ENCODE peak calls at places on chromosomes 11 and 22, in eight cellular contexts. D, K, F, Y, U, B, P and O are unnamed samples.

GRCh38 chr22:31170971-31171370 is 11.0 kb downstream of the RNF185 start:
- DNase-seq in F (no peak), P (no peak), K (no peak), D (no peak), U (no peak), Y (no peak), B (no peak), O (no peak)

GRCh38 chr11:86916330-86916729 is 38.9 kb downstream of the FZD4 start:
- DNase-seq in U (no peak), F (no peak), D (no peak), P (no peak), B (no peak), K (no peak), Y (no peak), O (no peak)

GRCh38 chr11:70400643-70401042 is 2.3 kb downstream of the CTTN start:
- DNase-seq in D (no peak), K (no peak), F (no peak), B (no peak), Y (no peak), P (no peak), U (no peak), O (no peak)

GRCh38 chr22:47372596-47373385 is 610.3 kb downstream of the TBC1D22A start:
- DNase-seq in D (peak), Y (no peak), K (peak), B (no peak), P (peak), F (no peak), U (no peak), O (peak)

GRCh38 chr11:130636672-130637463 is 188.4 kb downstream of the ADAMTS15 start:
- DNase-seq in Y (no peak), P (no peak), F (no peak), K (no peak), D (no peak), B (no peak), U (no peak), O (no peak)

GRCh38 chr11:15775051-15775541 is 581.2 kb downstream of the SOX6 start:
- DNase-seq in F (no peak), P (no peak), Y (no peak), K (no peak), B (no peak), D (no peak), U (no peak), O (no peak)

GRCh38 chr11:129013737-129014475 is 71.2 kb upstream of the TP53AIP1 start:
- DNase-seq in F (no peak), P (no peak), D (no peak), Y (no peak), B (no peak), K (no peak), U (peak), O (no peak)

GRCh38 chr11:87628161-87628560 is 547.1 kb downstream of the RAB38 start:
- DNase-seq in K (no peak), U (no peak), F (no peak), P (no peak), D (no peak), Y (no peak), B (no peak), O (no peak)

GRCh38 chr22:35317680-35318290 is 18.1 kb downstream of the TOM1 start:
- DNase-seq in P (no peak), F (no peak), Y (no peak), K (no peak), B (no peak), U (no peak), D (no peak), O (peak)

GRCh38 chr11:396948-397548 is 3.0 kb downstream of the PKP3 start:
- DNase-seq in U (peak), D (no peak), Y (no peak), B (peak), F (peak), P (no peak), K (peak), O (peak)

GRCh38 chr11:58060535-58060934 is 29.8 kb downstream of the OR6Q1 start:
- DNase-seq in P (no peak), U (no peak), K (no peak), D (no peak), F (no peak), B (no peak), Y (no peak), O (no peak)

DNA sequence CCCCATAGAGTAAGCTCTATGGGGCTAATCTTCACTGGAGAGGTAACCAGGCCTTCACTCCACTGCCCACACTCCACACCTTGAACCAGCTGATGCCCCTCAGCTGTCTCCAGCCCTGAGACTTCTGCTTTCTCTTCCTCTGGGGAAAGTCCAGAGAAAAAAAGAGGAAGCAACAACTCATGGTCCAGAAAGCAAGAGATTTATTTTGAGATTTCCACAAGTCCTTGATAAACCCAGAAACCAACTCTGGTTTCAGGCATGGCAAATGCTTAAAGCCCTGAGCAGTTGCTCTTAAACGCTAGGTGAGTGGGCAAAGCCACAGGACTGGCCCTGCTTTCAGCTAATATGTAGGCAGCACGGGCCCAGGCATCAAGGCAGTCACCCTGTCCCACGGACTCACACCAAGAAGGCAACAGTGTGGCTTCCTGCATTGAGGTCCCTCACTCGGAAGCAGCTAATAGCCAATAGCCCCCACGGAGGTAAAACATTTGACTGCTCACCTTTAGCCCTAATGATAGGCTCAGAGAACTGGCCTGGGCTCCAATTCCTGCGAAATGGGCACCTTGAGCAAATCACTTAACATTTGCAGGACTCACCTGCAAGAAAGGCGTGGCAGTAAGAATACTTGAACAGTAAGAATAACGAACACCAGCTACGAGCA is 4.3 kb downstream of the CYB561A3 start:
- DNase-seq in P (no peak), B (no peak), K (no peak), U (no peak), D (no peak), F (no peak), Y (no peak), O (peak)
- H3K27ac ChIP-seq in P (no peak), B (peak), K (peak), U (peak), D (no peak), F (no peak), Y (no peak), O (no peak)

GRCh38 chr22:36406721-36407120 is 19.0 kb upstream of the MYH9 start:
- DNase-seq in B (peak), Y (no peak), D (no peak), F (no peak), K (no peak), P (no peak), U (no peak), O (no peak)

GRCh38 chr22:36405671-36406070 is 17.9 kb upstream of the MYH9 start:
- DNase-seq in U (peak), K (peak), P (peak), F (peak), Y (no peak), D (no peak), B (peak), O (peak)

GRCh38 chr22:36406139-36406538 is 18.4 kb upstream of the MYH9 start:
- DNase-seq in U (no peak), P (no peak), K (no peak), F (no peak), B (peak), D (no peak), Y (no peak), O (no peak)

GRCh38 chr22:36405221-36405631 is 17.5 kb upstream of the MYH9 start:
- DNase-seq in U (no peak), K (no peak), D (no peak), Y (no peak), B (no peak), F (no peak), P (no peak), O (peak)

DNA sequence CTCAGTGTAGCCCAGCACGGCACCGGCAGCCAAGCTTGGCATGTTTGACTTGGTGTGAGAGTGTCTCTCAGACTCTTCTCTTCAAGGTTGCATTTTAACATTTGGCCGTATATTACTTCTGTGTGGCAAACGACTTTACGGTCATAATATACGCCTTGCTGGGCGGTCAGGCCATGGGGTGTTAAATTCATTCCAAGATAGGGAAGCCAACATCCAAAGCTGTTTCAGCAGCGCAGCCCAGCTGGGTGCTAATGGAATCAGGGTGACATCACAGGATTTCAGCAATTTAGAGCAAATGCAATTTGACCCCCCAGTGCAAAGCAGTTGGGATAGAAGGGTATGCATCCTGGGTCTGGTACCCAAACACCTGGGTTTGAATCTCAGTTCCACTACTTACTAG is 16.7 kb upstream of the MYH9 start:
- DNase-seq in B (no peak), P (no peak), U (no peak), F (no peak), Y (no peak), D (no peak), K (no peak), O (no peak)
- H3K4me3 ChIP-seq in B (no peak), P (no peak), U (no peak), F (no peak), Y (no peak), D (no peak), K (no peak), O (no peak)

DNA sequence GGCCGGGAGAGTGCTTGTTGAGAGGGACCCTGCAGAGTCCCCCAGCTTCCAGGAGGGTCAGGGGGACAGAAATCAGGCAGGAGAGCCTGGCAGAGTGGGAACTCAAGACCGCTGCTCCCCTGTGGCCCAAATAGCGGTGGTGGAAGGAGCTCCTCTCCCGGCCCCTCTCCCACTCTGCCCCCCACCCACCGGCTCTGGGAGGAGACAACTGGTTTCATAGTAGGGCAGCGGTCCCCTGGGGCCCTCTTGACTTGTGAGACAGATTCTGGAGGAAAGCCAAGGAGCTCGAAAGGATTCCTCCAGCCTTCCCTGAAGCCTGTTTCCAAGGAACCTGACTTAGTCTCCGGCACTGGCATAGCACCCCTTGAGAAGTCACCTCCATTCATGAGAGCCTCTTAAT is 10.1 kb downstream of the PKNOX2 start:
- DNase-seq in Y (no peak), B (no peak), F (no peak), P (no peak), U (no peak), D (no peak), K (no peak), O (no peak)
- H3K27ac ChIP-seq in Y (no peak), B (no peak), F (no peak), P (no peak), U (no peak), D (no peak), K (no peak), O (no peak)

DNA sequence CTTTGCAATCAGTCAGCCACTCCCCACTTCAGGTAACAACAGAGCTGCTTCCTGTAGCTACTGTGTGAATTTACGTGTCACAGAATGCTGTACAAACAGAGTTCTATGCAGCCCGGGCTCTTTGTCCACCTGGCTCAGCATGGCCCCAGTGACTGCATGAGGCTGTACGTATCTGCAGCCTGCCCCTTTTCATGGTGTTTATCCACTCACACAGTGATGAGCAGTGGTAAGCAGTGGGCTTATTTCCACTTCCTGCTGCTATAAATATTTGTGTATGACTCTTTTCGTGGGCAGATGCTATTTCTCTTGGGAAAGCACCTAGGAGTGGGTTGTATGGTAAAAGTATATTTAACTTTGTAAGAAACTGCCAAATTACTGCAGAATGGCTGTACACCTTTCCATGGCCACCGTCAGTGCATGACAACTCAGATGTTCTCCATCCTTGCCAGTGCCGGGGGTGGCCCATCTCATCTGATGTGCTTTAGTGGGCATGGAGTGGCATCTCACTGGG is 43.3 kb downstream of the MYEOV start:
- DNase-seq in Y (no peak), K (no peak), U (peak), P (peak), F (no peak), B (no peak), D (peak), O (no peak)
- H3K4me3 ChIP-seq in Y (no peak), K (no peak), U (no peak), P (no peak), F (peak), B (no peak), D (no peak), O (no peak)

GRCh38 chr11:31424652-31425051 is 55.0 kb downstream of the DNAJC24 start:
- DNase-seq in D (no peak), B (no peak), P (no peak), Y (no peak), U (no peak), F (no peak), K (no peak), O (no peak)
- H3K27ac ChIP-seq in D (no peak), B (no peak), P (no peak), Y (no peak), U (no peak), F (no peak), K (no peak), O (no peak)

GRCh38 chr11:68741536-68741935 is 9.8 kb downstream of the TESMIN start:
- DNase-seq in U (no peak), B (no peak), K (no peak), D (no peak), P (no peak), F (no peak), Y (no peak), O (no peak)
- H3K4me3 ChIP-seq in U (no peak), B (no peak), K (no peak), D (no peak), P (no peak), F (no peak), Y (no peak), O (no peak)

DNA sequence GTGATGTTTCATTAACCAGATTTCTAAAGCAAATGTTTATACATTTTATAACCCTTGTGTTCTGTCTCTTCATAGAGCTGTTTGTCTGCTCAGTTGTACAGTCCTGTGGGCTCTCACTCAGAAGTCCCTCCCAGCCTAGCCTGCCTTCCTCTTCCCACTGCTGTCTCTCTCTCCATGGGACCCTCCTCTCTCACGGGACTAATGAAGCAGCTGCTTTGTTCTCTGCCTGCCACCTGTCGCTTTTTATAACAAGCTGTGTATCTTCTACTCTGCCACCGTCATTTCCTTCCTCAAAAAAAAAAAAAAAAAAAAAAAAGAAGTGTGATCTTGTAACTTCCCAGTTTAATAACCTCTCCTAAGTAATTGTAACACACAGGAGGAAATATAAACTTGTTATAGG is 92.2 kb upstream of the ALKBH3 start:
- DNase-seq in F (no peak), Y (no peak), K (no peak), P (no peak), D (no peak), B (peak), U (peak), O (no peak)
- H3K27ac ChIP-seq in F (no peak), Y (no peak), K (no peak), P (no peak), D (no peak), B (no peak), U (peak), O (no peak)